ENCODE peak calls at places on chromosomes 3 and 15, in nine cellular contexts. T, W, F, B, M, E, Y, Q and N are unnamed samples.

GRCh38 chr3:148074057-148074456 is 623.6 kb upstream of the AGTR1 start:
- DNase-seq in T (no peak), W (no peak), F (no peak), B (no peak), M (no peak), E (no peak), Y (no peak), Q (no peak), N (no peak)

GRCh38 chr15:71471347-71471746 is 339.0 kb upstream of the NR2E3 start:
- DNase-seq in T (no peak), W (no peak), F (no peak), B (no peak), M (no peak), E (no peak), Y (no peak), Q (no peak), N (no peak)

GRCh38 chr15:68434021-68434420 is 2.1 kb upstream of the ITGA11 start:
- DNase-seq in T (no peak), W (no peak), F (no peak), B (no peak), M (no peak), E (no peak), Y (no peak), Q (no peak), N (no peak)

GRCh38 chr15:69576035-69576526 is 123.5 kb downstream of the RPLP1 start:
- DNase-seq in T (peak), W (no peak), F (peak), B (peak), M (peak), E (peak), Y (peak), Q (peak), N (peak)

GRCh38 chr3:152302521-152303021 is 33.8 kb downstream of the MBNL1 start:
- DNase-seq in T (no peak), W (peak), F (no peak), B (no peak), M (no peak), E (no peak), Y (no peak), Q (no peak), N (no peak)

GRCh38 chr3:15796331-15796730 is 1.4 kb downstream of the ANKRD28 start:
- DNase-seq in T (no peak), W (no peak), F (no peak), B (no peak), M (no peak), E (no peak), Y (no peak), Q (no peak), N (no peak)

GRCh38 chr3:157429703-157430102 is 6.9 kb upstream of the PTX3 start:
- DNase-seq in T (no peak), W (no peak), F (no peak), B (no peak), M (no peak), E (no peak), Y (no peak), Q (no peak), N (no peak)

GRCh38 chr15:81273200-81273599 is 50.7 kb downstream of the STARD5 start:
- DNase-seq in T (no peak), W (no peak), F (no peak), B (no peak), M (no peak), E (no peak), Y (no peak), Q (no peak), N (no peak)

GRCh38 chr15:34610388-34610787 is 26.9 kb upstream of the GOLGA8B start:
- DNase-seq in T (no peak), W (no peak), F (no peak), B (no peak), M (no peak), E (no peak), Y (no peak), Q (no peak), N (no peak)

GRCh38 chr3:124774305-124774673 is 44.0 kb downstream of the UMPS start:
- DNase-seq in T (no peak), W (no peak), F (no peak), B (no peak), M (no peak), E (no peak), Y (no peak), Q (no peak), N (peak)

GRCh38 chr15:70270752-70271111 is 173.0 kb upstream of the TLE3 start:
- DNase-seq in T (no peak), W (no peak), F (no peak), B (no peak), M (no peak), E (no peak), Y (no peak), Q (no peak), N (no peak)

GRCh38 chr15:61364871-61365270 is 135.8 kb upstream of the RORA start:
- DNase-seq in T (no peak), W (no peak), F (no peak), B (no peak), M (no peak), E (no peak), Y (no peak), Q (no peak), N (no peak)

GRCh38 chr15:71916834-71917233 is 106.5 kb downstream of the NR2E3 start:
- DNase-seq in T (no peak), W (no peak), F (no peak), B (no peak), M (no peak), E (no peak), Y (no peak), Q (no peak), N (no peak)

GRCh38 chr3:4994144-4994730 is 15.0 kb downstream of the BHLHE40 start:
- DNase-seq in T (no peak), W (no peak), F (no peak), B (no peak), M (no peak), E (no peak), Y (peak), Q (no peak), N (no peak)

GRCh38 chr3:195790891-195791290 is 20.8 kb downstream of the MUC4 start:
- DNase-seq in T (no peak), W (no peak), F (no peak), B (no peak), M (no peak), E (no peak), Y (no peak), Q (no peak), N (no peak)

GRCh38 chr15:60620707-60621106 is 141.8 kb upstream of the ICE2 start:
- DNase-seq in T (no peak), W (no peak), F (no peak), B (no peak), M (peak), E (no peak), Y (no peak), Q (no peak), N (no peak)

GRCh38 chr3:52248816-52249547 is 3.4 kb downstream of the PPM1M start:
- DNase-seq in T (no peak), W (peak), F (no peak), B (no peak), M (no peak), E (no peak), Y (peak), Q (no peak), N (no peak)

GRCh38 chr15:74790080-74790916 is 8.4 kb downstream of the CSK start:
- DNase-seq in T (no peak), W (peak), F (no peak), B (no peak), M (peak), E (no peak), Y (peak), Q (peak), N (peak)

GRCh38 chr3:118991775-118992174 is 42.9 kb downstream of the IGSF11 start:
- DNase-seq in T (no peak), W (no peak), F (no peak), B (no peak), M (peak), E (no peak), Y (no peak), Q (peak), N (no peak)

GRCh38 chr3:195410546-195410945 is 32.3 kb downstream of the ACAP2 start:
- DNase-seq in T (no peak), W (no peak), F (no peak), B (no peak), M (no peak), E (no peak), Y (no peak), Q (no peak), N (no peak)

GRCh38 chr3:16350041-16350952 is 85.3 kb downstream of the OXNAD1 start:
- DNase-seq in T (no peak), W (no peak), F (no peak), B (no peak), M (no peak), E (no peak), Y (no peak), Q (no peak), N (no peak)

GRCh38 chr3:43296565-43296964 is 10.2 kb downstream of the SNRK start:
- DNase-seq in T (peak), W (no peak), F (no peak), B (peak), M (peak), E (peak), Y (peak), Q (no peak), N (no peak)

GRCh38 chr3:12444582-12445468 is 39.5 kb upstream of the TSEN2 start:
- DNase-seq in T (no peak), W (no peak), F (no peak), B (no peak), M (no peak), E (no peak), Y (no peak), Q (no peak), N (peak)

GRCh38 chr3:52518723-52519444 is 14.8 kb downstream of the NT5DC2 start:
- DNase-seq in T (no peak), W (peak), F (no peak), B (no peak), M (no peak), E (no peak), Y (no peak), Q (no peak), N (no peak)

GRCh38 chr15:73374599-73374998 is 5.8 kb upstream of the HCN4 start:
- DNase-seq in T (no peak), W (no peak), F (no peak), B (no peak), M (no peak), E (no peak), Y (no peak), Q (no peak), N (no peak)

GRCh38 chr15:75197062-75197630 is 4.5 kb upstream of the C15orf39 start:
- DNase-seq in T (no peak), W (no peak), F (no peak), B (no peak), M (no peak), E (no peak), Y (no peak), Q (no peak), N (no peak)

GRCh38 chr3:133413166-133414020 is 13.5 kb downstream of the BFSP2 start:
- DNase-seq in T (no peak), W (peak), F (no peak), B (no peak), M (no peak), E (no peak), Y (no peak), Q (peak), N (no peak)

GRCh38 chr15:32818758-32819405 is 101.1 kb downstream of the GREM1 start:
- DNase-seq in T (no peak), W (peak), F (no peak), B (no peak), M (no peak), E (no peak), Y (no peak), Q (no peak), N (no peak)

GRCh38 chr3:19866751-19867347 is 67.2 kb downstream of the EFHB start:
- DNase-seq in T (peak), W (peak), F (no peak), B (no peak), M (peak), E (peak), Y (peak), Q (peak), N (peak)

GRCh38 chr3:24272875-24273274 is 221.8 kb downstream of the THRB start:
- DNase-seq in T (no peak), W (no peak), F (no peak), B (no peak), M (no peak), E (no peak), Y (no peak), Q (no peak), N (no peak)